ENCODE peak calls at places on chromosome 7, in eight cellular contexts. C, U, T, J, M, D, Y and H are unnamed samples.

GRCh38 chr7:12025246-12025645 is 185.8 kb upstream of the TMEM106B start:
- DNase-seq in D (no peak), M (no peak), J (no peak), U (no peak), T (no peak), C (no peak), Y (no peak), H (no peak)

GRCh38 chr7:106231856-106232490 is 52.8 kb downstream of the NAMPT start:
- DNase-seq in M (no peak), J (no peak), Y (no peak), U (no peak), D (no peak), C (no peak), T (no peak), H (no peak)

GRCh38 chr7:4272141-4272540 is 410.0 kb upstream of the FOXK1 start:
- DNase-seq in T (no peak), J (no peak), Y (no peak), C (no peak), M (no peak), D (no peak), U (no peak), H (peak)

GRCh38 chr7:135320277-135320676 is 86.6 kb downstream of the STRA8 start:
- DNase-seq in D (no peak), M (peak), J (peak), Y (peak), C (peak), T (peak), U (peak), H (no peak)

GRCh38 chr7:42691030-42691639 is 220.7 kb downstream of the C7orf25 start:
- DNase-seq in M (peak), D (peak), T (peak), C (no peak), Y (peak), J (peak), U (peak), H (peak)

GRCh38 chr7:199465-200249 is 7.3 kb downstream of the FAM20C start:
- DNase-seq in J (no peak), M (no peak), T (no peak), C (no peak), D (no peak), U (no peak), Y (no peak), H (no peak)

GRCh38 chr7:87127019-87127418 is 25.2 kb upstream of the DMTF1 start:
- DNase-seq in M (no peak), Y (no peak), C (no peak), J (no peak), T (no peak), D (no peak), U (no peak), H (no peak)

GRCh38 chr7:103803631-103804030 is 185.8 kb downstream of the RELN start:
- DNase-seq in U (no peak), Y (no peak), C (no peak), M (no peak), J (no peak), D (no peak), T (no peak), H (no peak)

GRCh38 chr7:147308539-147308938 is 1191.9 kb downstream of the CNTNAP2 start:
- DNase-seq in Y (no peak), M (no peak), J (no peak), D (no peak), T (no peak), C (no peak), U (no peak), H (no peak)

GRCh38 chr7:112995091-112995824 is 91.4 kb downstream of the GPR85 start:
- DNase-seq in T (no peak), M (no peak), Y (no peak), J (no peak), U (no peak), D (no peak), C (peak), H (no peak)

GRCh38 chr7:1916621-1916970 is 246.5 kb downstream of the ELFN1 start:
- DNase-seq in Y (no peak), C (no peak), J (no peak), M (no peak), U (no peak), T (no peak), D (no peak), H (no peak)

GRCh38 chr7:1852781-1853618 is 182.9 kb downstream of the ELFN1 start:
- DNase-seq in C (peak), U (no peak), D (no peak), M (no peak), T (no peak), Y (no peak), J (no peak), H (no peak)

GRCh38 chr7:143239822-143240221 is 18.0 kb downstream of the TAS2R40 start:
- DNase-seq in M (no peak), U (no peak), D (no peak), C (no peak), J (no peak), T (no peak), Y (no peak), H (no peak)

GRCh38 chr7:90988996-90989765 is 275.1 kb upstream of the FZD1 start:
- DNase-seq in M (no peak), J (no peak), D (no peak), Y (no peak), U (no peak), C (no peak), T (no peak), H (no peak)

GRCh38 chr7:44060948-44061644 is 4.3 kb downstream of the PGAM2 start:
- DNase-seq in J (no peak), U (no peak), D (no peak), T (no peak), M (no peak), Y (no peak), C (no peak), H (no peak)

GRCh38 chr7:73768661-73769480 is 1.2 kb downstream of the CLDN3 start:
- DNase-seq in D (no peak), J (no peak), Y (no peak), M (no peak), U (no peak), C (no peak), T (peak), H (no peak)
- TF ChIP-seq POLR2A in D (no peak), J (no peak), Y (no peak), M (no peak), U (no peak), C (no peak), T (no peak), H (no peak)

GRCh38 chr7:110003827-110004226 is 1087.1 kb upstream of the LRRN3 start:
- DNase-seq in U (no peak), M (no peak), Y (no peak), J (no peak), T (no peak), C (no peak), D (no peak), H (no peak)
- TF ChIP-seq CTCF in U (no peak), M (no peak), Y (peak), J (no peak), T (no peak), C (no peak), D (no peak), H (no peak)

DNA sequence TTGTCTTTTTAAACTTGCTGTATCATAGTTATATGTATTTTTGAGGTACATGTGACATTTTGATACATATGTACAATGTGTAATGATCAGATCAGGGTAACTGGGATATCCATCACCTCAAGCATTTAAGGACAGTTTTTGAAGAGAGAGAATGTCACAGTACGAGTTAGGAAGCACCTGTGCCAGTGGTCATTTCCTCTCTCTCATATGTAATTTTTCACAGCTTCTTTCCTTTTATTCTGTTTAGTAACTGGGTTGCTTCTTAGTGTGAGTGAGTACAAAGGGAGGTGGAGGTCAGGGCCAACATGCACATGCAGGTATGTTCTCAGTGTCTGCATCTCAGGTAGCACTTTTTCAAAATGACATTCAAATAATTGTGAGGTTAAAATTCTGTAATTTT is 42.5 kb downstream of the SNX10 start:
- DNase-seq in J (no peak), U (no peak), T (no peak), M (no peak), C (no peak), D (no peak), Y (no peak), H (no peak)
- H3K27ac ChIP-seq in J (no peak), U (no peak), T (no peak), M (no peak), C (no peak), D (no peak), Y (no peak), H (no peak)

GRCh38 chr7:83326223-83326622 is 163.5 kb upstream of the PCLO start:
- DNase-seq in T (no peak), C (no peak), J (no peak), D (no peak), Y (no peak), U (no peak), M (no peak), H (no peak)
- TF ChIP-seq POLR2A in T (no peak), C (no peak), J (no peak), D (no peak), Y (no peak), U (no peak), M (no peak), H (no peak)

GRCh38 chr7:99485094-99485493 is 12.4 kb downstream of the ZNF789 start:
- DNase-seq in U (no peak), T (no peak), M (no peak), J (no peak), D (no peak), C (no peak), Y (no peak), H (no peak)

GRCh38 chr7:99493823-99494222 is 6.3 kb downstream of the ZNF394 start:
- DNase-seq in C (no peak), U (no peak), T (no peak), D (no peak), J (no peak), M (no peak), Y (peak), H (no peak)

GRCh38 chr7:99490878-99491277 is 9.2 kb downstream of the ZNF394 start:
- DNase-seq in C (no peak), Y (no peak), T (no peak), J (no peak), D (no peak), M (no peak), U (no peak), H (no peak)

DNA sequence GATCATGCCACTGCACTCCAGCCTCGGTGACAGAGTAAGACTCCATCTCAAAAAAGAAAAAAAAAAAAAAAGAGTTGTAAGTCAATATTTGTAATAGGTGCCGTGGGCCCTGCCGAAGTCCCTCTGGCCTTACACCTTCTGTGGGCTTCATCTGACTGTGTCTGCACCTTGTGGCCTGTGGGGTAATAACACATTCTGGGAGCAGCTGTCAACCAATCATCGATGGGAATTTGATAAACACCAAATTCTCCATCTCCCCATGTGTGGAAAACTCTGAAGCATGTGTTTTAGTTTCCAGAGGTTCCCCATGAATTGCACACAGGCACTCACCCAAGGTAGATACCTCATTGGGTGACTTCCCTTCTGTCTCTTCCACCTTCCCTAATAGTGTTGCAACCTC is 10.8 kb downstream of the ZNF394 start:
- DNase-seq in U (no peak), J (no peak), T (no peak), D (no peak), M (no peak), C (no peak), Y (no peak), H (no peak)
- TF ChIP-seq CTCF in U (no peak), J (no peak), T (no peak), D (no peak), M (no peak), C (no peak), Y (no peak), H (no peak)

GRCh38 chr7:139738772-139739171 is 39.0 kb downstream of the HIPK2 start:
- DNase-seq in Y (no peak), T (no peak), D (no peak), M (no peak), C (no peak), U (no peak), J (no peak), H (no peak)

GRCh38 chr7:139738101-139738489 is 39.7 kb downstream of the HIPK2 start:
- DNase-seq in T (no peak), Y (no peak), D (no peak), U (no peak), M (no peak), J (no peak), C (no peak), H (no peak)

GRCh38 chr7:139741813-139742344 is 35.9 kb downstream of the HIPK2 start:
- DNase-seq in T (no peak), M (no peak), D (no peak), Y (no peak), U (no peak), C (no peak), J (no peak), H (no peak)

GRCh38 chr7:139741239-139741638 is 36.6 kb downstream of the HIPK2 start:
- DNase-seq in Y (no peak), J (no peak), U (no peak), M (no peak), C (no peak), T (no peak), D (no peak), H (no peak)

DNA sequence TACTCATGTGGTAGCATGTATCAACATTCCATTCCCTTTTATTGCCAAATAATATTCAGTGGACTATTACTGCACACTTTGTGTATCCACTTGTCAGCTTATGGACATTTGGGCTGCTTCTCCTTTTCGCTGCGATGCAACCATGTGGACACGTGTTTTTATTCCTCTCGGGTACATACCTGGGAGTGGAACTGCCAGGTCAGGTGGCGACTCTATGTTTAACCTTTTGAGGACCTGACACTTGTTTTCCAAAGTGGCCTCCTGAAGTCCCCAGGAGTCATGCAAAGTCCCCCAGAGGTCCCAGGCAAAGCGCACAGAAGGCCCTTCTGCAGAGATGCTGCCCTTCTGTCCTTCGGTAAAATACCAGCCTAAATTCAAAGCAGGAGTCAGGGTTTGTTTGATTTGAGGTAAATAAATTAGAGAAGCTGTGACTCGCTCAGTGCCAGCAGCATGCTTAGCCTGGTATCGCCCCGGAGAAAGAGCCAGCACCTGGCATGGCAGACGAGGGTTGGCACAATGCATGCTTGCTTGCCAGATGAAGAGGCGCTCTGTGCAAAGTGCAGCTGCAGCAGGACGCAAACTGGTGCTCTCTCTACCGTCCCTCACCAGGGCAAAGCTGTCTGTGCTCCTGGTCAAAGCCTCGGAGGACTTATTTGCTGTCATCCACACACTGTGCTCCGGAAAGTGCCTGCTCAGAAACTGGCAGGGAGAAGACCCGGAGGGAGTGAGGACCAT is 37.8 kb downstream of the HIPK2 start:
- DNase-seq in M (peak), Y (no peak), J (no peak), C (peak), U (no peak), T (peak), D (no peak), H (no peak)
- H3K27ac ChIP-seq in M (peak), Y (peak), J (peak), C (peak), U (no peak), T (peak), D (no peak), H (peak)

DNA sequence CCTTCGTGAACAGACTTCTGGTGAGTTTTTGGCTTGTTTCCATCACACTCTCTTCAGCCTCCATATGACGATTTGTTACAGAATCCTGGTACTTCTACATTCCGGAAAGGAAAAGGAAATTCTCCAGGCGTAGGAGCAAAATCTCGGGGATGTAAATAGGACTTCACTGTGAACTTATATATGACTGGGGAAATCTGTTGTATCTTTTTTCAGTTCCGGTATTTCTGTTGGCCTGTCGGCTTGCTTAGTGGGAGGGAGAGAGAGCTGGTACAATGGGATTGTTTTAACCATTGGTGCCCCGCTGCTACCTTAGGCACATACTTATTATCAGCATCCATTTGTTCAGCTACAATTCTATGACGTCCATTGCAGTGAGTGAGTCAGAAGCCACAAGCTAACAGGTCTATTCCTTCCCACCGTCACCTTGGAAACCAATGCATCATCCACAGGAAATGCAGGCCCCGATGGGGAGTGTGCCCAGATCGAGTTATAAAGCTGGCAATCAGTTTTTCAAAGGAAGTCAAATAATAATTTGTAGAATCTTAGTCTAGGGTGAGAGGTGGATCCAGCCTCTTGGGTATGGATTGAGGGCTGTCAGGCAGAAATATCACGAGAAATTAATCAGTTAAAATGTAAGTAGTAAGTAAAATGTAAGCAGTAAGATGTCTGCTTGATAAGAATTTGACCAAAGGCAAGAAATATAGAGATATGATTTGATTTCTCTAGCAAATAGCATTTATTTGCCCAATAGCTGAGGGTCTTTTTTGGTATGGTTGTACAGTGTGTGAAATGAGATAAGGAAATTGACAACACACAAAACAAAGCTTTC is 92.0 kb upstream of the MKLN1 start:
- DNase-seq in T (no peak), Y (peak), J (peak), C (peak), U (no peak), M (no peak), D (peak), H (no peak)
- TF ChIP-seq POLR2A in T (no peak), Y (no peak), J (no peak), C (no peak), U (no peak), M (no peak), D (no peak), H (no peak)

GRCh38 chr7:37201876-37202198 is 246.8 kb downstream of the ELMO1 start:
- DNase-seq in C (no peak), M (no peak), U (no peak), D (no peak), T (no peak), J (no peak), Y (no peak), H (no peak)
- TF ChIP-seq CTCF in C (no peak), M (no peak), U (no peak), D (no peak), T (no peak), J (no peak), Y (peak), H (no peak)

DNA sequence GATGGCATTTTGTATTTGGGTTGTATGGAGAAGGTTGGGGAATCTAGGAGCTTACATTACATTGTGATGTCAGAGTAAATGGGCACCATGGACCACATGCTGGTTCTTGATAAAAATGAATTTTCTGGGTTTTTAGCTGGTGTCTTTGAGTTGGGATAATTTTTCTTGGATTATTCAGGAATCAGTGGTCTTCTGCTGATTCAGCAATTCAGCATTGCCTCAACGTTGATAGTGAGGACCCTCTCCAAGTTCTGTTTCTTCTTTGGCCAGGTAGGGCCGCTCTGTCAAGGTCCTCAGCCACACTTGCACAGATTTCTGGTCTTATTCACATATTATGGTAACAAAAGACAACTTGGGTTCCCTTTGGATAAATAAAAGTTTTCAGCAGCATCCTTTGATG is 312.0 kb upstream of the TPK1 start:
- DNase-seq in M (no peak), C (no peak), T (no peak), U (no peak), Y (no peak), D (no peak), J (no peak), H (no peak)
- H3K27ac ChIP-seq in M (no peak), C (no peak), T (no peak), U (no peak), Y (no peak), D (no peak), J (no peak), H (no peak)

DNA sequence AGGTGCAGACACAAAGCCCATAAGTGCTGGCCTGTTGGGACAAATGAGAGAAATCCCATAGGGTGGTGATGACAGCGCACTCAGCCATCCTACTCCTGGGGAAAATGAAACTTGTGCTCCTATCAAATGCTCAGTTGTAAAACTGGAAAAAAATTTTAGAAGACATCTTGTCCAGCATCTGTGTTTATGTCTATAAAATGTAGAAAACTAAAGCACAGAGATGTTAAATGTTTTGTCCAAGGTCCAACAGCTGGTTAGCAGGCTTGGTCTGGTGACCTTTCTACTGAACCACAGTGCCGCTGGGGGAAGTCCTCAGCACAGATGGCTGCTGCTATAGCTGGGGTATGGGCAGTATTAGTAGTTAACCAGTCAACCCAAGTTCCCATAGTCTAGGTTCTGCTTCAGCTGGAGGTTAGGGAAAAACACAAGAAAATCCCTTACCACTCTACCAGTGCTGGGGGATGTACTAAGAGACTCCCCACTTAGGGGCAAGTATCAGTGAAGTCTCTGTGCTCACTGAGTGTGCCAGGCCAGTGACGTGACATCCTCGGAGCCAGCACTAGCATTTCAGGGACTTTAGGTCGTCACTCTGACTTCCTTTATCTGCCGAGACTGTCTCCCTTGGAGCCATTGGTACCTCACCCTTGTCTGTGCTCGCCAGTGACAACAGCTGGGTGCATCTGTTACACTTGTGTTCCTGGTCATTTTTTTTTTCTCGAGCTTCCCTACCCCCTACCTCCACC is 1.9 kb downstream of the TSPAN33 start:
- DNase-seq in T (no peak), C (peak), Y (no peak), M (no peak), U (peak), J (no peak), D (no peak), H (no peak)
- TF ChIP-seq POLR2A in T (no peak), C (no peak), Y (no peak), M (no peak), U (no peak), J (no peak), D (no peak), H (no peak)